ENCODE peak calls at places on chromosomes 13 and 19, in six cellular contexts. J, D, H, Z, E and O are unnamed samples.

GRCh38 chr13:36000028-36000427 is 131.2 kb downstream of the DCLK1 start:
- DNase-seq in Z (no peak), J (no peak), D (no peak), E (no peak), H (no peak), O (no peak)

GRCh38 chr19:1026189-1027019 is at the start of gene CNN2:
- DNase-seq in J (peak), E (no peak), Z (no peak), D (peak), H (peak), O (no peak)

GRCh38 chr13:99360696-99361095 is 53.5 kb upstream of the GPR183 start:
- DNase-seq in H (no peak), J (no peak), E (no peak), Z (no peak), D (no peak), O (no peak)

GRCh38 chr13:65679240-65679639 is 1550.9 kb downstream of the PCDH9 start:
- DNase-seq in E (no peak), D (no peak), J (no peak), H (peak), Z (no peak), O (peak)

GRCh38 chr13:98998831-98999634 is 21.2 kb upstream of the DOCK9 start:
- DNase-seq in H (no peak), E (no peak), J (no peak), D (no peak), Z (no peak), O (no peak)

GRCh38 chr19:10763828-10764339 is 46.0 kb downstream of the DNM2 start:
- DNase-seq in J (no peak), D (no peak), E (no peak), Z (no peak), H (no peak), O (no peak)

GRCh38 chr19:52343548-52343947 is 7.5 kb downstream of the ZNF610 start:
- DNase-seq in H (no peak), J (peak), Z (no peak), D (peak), E (peak), O (no peak)

GRCh38 chr13:109835321-109835720 is 48.9 kb upstream of the IRS2 start:
- DNase-seq in E (no peak), Z (no peak), D (no peak), H (no peak), J (no peak), O (no peak)

DNA sequence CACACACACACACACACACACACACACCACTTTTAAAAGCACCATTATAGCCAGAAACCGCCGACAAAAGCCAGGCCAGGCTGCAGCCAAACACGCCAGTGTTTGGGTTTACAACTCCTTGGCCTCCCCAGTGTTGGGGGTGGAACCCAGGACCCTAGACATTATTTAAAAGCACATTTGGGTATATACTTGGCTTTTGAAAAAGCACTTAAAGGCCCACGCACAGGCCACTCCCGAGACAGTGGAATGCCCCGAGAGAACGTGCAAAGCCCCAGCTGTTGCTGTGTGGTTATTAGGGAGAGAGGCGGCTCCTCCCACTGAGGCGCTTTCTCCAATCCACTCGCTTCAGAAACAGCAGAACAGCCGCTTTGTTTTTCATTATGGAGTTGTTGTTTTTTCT is 38.2 kb downstream of the GGACT start:
- DNase-seq in H (peak), J (peak), E (no peak), D (no peak), Z (no peak), O (peak)
- H3K4me3 ChIP-seq in H (no peak), J (no peak), E (no peak), D (no peak), Z (peak), O (peak)

DNA sequence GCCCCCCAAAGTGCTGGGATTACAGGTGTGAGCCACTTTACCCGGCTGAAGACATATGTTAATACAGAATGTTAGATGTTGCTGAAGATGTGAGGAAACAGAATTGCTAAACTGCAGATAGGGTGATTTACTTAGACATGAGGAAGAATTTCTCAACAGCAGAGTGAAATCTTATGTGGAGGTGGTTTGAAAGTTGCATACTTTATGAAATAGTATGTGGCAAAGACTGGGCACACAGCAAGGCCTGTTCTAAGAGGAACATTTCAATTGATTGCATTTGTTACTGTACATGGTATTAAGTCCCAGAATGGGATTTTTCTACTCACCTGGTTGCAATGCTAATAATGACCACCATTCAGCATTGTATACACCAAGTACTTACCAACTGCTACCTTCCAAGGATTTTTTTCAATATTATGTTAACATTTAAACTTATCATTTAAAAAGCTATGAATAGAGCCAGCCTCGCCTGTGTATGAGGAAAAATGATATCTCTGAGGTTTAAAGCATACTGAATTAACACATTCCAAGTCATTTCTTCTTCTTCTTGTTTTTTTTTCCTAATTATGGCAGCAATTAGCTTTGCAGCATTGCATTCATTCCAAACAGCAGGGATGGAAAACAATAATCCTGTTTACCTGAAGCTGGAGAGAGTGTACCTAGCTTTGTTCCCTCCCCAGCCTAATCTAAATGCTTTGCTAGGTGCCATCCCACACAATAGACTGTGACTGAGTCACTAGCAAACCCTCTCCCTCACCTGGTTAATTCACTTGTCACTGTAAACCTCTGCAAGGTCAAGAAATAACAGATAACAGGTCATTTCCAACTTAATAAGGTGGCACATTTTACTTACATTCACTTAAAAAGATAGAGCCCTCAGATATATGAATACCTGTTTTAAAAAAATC is 19.4 kb upstream of the KLF5 start:
- DNase-seq in D (no peak), Z (no peak), E (no peak), J (no peak), H (no peak), O (no peak)
- H3K4me3 ChIP-seq in D (no peak), Z (no peak), E (no peak), J (no peak), H (no peak), O (no peak)

GRCh38 chr19:50652722-50653121 is 3.5 kb downstream of the C19orf81 start:
- DNase-seq in E (no peak), D (no peak), H (no peak), J (no peak), Z (no peak), O (no peak)

GRCh38 chr19:50647879-50648615 is 1.2 kb upstream of the C19orf81 start:
- DNase-seq in J (no peak), Z (no peak), D (no peak), H (no peak), E (no peak), O (no peak)

GRCh38 chr19:50651174-50651573 is 1.9 kb downstream of the C19orf81 start:
- DNase-seq in D (no peak), Z (no peak), J (no peak), E (no peak), H (no peak), O (no peak)

GRCh38 chr19:50648659-50649058 is 586 bp upstream of the C19orf81 start:
- DNase-seq in D (no peak), E (no peak), H (no peak), Z (no peak), J (no peak), O (no peak)

GRCh38 chr19:50649433-50650391 is at the start of gene C19orf81:
- DNase-seq in H (no peak), J (no peak), D (peak), Z (no peak), E (peak), O (no peak)
- H3K4me3 ChIP-seq in H (no peak), J (no peak), D (no peak), Z (no peak), E (peak), O (no peak)

GRCh38 chr13:23969672-23970071 is 72.4 kb upstream of the C1QTNF9B start:
- DNase-seq in Z (no peak), J (no peak), E (no peak), H (no peak), D (no peak), O (no peak)

GRCh38 chr13:23966221-23966690 is 69.0 kb upstream of the C1QTNF9B start:
- DNase-seq in J (no peak), D (no peak), Z (no peak), H (no peak), E (no peak), O (no peak)

GRCh38 chr13:23965346-23965745 is 68.0 kb upstream of the C1QTNF9B start:
- DNase-seq in H (no peak), D (no peak), E (no peak), J (no peak), Z (no peak), O (no peak)

GRCh38 chr13:23963947-23964346 is 66.6 kb upstream of the C1QTNF9B start:
- DNase-seq in D (no peak), H (peak), J (no peak), Z (no peak), E (no peak), O (no peak)

DNA sequence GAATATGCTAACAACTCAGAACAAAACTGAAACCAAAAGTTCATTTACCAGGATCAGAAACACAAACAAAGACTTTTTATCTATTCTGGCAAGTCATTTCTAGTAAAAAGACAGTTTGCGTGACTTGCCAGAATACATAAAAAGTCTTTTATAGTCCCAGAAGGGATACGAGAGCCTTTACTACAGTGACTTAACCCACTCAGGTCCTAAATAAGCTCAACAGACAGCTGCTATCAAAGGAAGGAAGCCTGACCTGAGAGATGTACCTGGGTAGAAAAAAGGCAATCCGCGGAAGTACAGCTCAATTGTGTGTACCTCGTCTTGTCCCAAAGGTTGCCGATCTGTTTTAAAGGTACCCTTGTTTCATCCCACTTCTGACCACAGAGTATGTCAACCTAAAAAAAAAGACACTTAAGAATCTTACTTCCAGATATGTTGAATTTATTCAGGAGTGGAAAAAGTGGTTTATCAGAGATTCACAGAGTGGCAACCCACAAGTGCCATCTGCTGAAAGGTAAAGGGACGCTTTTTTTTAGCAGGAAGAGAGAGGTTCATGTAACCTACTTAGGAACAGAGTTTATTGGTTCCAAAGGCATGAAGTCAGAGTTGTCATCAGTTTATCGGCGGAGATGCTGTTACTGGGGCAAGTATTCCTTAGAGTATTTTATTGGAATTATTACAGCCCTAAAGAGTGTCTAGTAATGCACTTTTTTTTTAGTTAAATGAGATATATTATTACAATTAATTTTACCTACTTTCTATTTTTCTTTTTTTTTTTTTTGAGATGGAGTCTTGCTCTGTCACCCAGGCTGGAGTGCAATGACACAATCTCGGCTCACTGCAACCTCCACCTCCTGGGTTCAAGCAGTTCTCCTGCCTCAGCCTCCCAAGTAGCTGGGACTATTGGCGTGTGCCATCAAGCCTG is 69.7 kb upstream of the C1QTNF9B start:
- DNase-seq in D (no peak), E (no peak), J (no peak), Z (no peak), H (no peak), O (no peak)
- H3K4me3 ChIP-seq in D (no peak), E (no peak), J (peak), Z (no peak), H (no peak), O (no peak)

GRCh38 chr19:15110418-15110815 is 3.2 kb downstream of the SYDE1 start:
- DNase-seq in J (no peak), H (no peak), E (no peak), Z (no peak), D (peak), O (no peak)

GRCh38 chr19:15108145-15108844 is 1.1 kb downstream of the SYDE1 start:
- DNase-seq in J (no peak), E (no peak), H (peak), Z (no peak), D (peak), O (no peak)

GRCh38 chr19:15107056-15108010 is at the start of gene SYDE1:
- DNase-seq in Z (no peak), E (peak), J (peak), D (peak), H (peak), O (no peak)

GRCh38 chr19:15109768-15110417 is 2.7 kb downstream of the SYDE1 start:
- DNase-seq in Z (no peak), D (peak), J (no peak), H (no peak), E (no peak), O (no peak)

GRCh38 chr19:15108845-15109767 is 1.9 kb downstream of the SYDE1 start:
- DNase-seq in E (no peak), J (no peak), Z (no peak), H (no peak), D (peak), O (no peak)
- H3K4me3 ChIP-seq in E (no peak), J (peak), Z (no peak), H (peak), D (peak), O (peak)

GRCh38 chr19:12639901-12640613 is 26.5 kb downstream of the MAN2B1 start:
- DNase-seq in Z (peak), H (peak), J (peak), D (peak), E (peak), O (no peak)
- H3K4me3 ChIP-seq in Z (no peak), H (no peak), J (peak), D (no peak), E (peak), O (peak)